ENCODE peak calls at places on chromosomes 6 and 20, in seven cellular contexts. One of them, this sample, is unnamed.

GRCh38 chr6:75206338-75207210 is 721 bp upstream of the COL12A1 start:
- DNase-seq in ovary: peak
- DNase-seq in small intestine: no peak
- DNase-seq in fibroblast of mammary gland: peak
- DNase-seq in stomach: no peak
- DNase-seq in heart left ventricle: no peak
- DNase-seq in upper lobe of right lung: no peak
- DNase-seq in this sample: peak

GRCh38 chr6:44309631-44310030 is 3.5 kb downstream of the AARS2 start:
- DNase-seq in heart left ventricle: no peak
- DNase-seq in ovary: no peak
- DNase-seq in small intestine: peak
- DNase-seq in stomach: no peak
- DNase-seq in upper lobe of right lung: no peak
- DNase-seq in fibroblast of mammary gland: no peak
- DNase-seq in this sample: no peak

GRCh38 chr20:1933465-1933870 is 38.3 kb downstream of the SIRPA start:
- DNase-seq in upper lobe of right lung: no peak
- DNase-seq in heart left ventricle: peak
- DNase-seq in fibroblast of mammary gland: peak
- DNase-seq in ovary: peak
- DNase-seq in stomach: no peak
- DNase-seq in small intestine: no peak
- DNase-seq in this sample: no peak

GRCh38 chr6:4853782-4854511 is 77.7 kb downstream of the CDYL start:
- DNase-seq in small intestine: peak
- DNase-seq in ovary: no peak
- DNase-seq in stomach: no peak
- DNase-seq in upper lobe of right lung: no peak
- DNase-seq in heart left ventricle: no peak
- DNase-seq in fibroblast of mammary gland: peak
- DNase-seq in this sample: no peak

GRCh38 chr20:3383878-3384495 is 23.5 kb downstream of the DNAAF9 start:
- DNase-seq in fibroblast of mammary gland: no peak
- DNase-seq in stomach: no peak
- DNase-seq in upper lobe of right lung: no peak
- DNase-seq in small intestine: no peak
- DNase-seq in ovary: no peak
- DNase-seq in heart left ventricle: no peak
- DNase-seq in this sample: no peak

GRCh38 chr20:62824476-62825287 is 7.8 kb downstream of the COL9A3 start:
- DNase-seq in ovary: peak
- DNase-seq in fibroblast of mammary gland: no peak
- DNase-seq in stomach: peak
- DNase-seq in upper lobe of right lung: no peak
- DNase-seq in small intestine: peak
- DNase-seq in heart left ventricle: no peak
- DNase-seq in this sample: peak

GRCh38 chr6:136990754-136991153 is 54.0 kb downstream of the IL20RA start:
- DNase-seq in stomach: no peak
- DNase-seq in ovary: no peak
- DNase-seq in upper lobe of right lung: no peak
- DNase-seq in heart left ventricle: no peak
- DNase-seq in fibroblast of mammary gland: no peak
- DNase-seq in small intestine: no peak
- DNase-seq in this sample: no peak

GRCh38 chr6:34098045-34098936 is 47.6 kb downstream of the GRM4 start:
- DNase-seq in stomach: no peak
- DNase-seq in heart left ventricle: no peak
- DNase-seq in small intestine: no peak
- DNase-seq in upper lobe of right lung: no peak
- DNase-seq in fibroblast of mammary gland: no peak
- DNase-seq in ovary: no peak
- DNase-seq in this sample: no peak

GRCh38 chr6:26197736-26198625 is 110.8 kb downstream of the HFE start:
- DNase-seq in small intestine: peak
- DNase-seq in upper lobe of right lung: no peak
- DNase-seq in ovary: no peak
- DNase-seq in stomach: no peak
- DNase-seq in fibroblast of mammary gland: peak
- DNase-seq in heart left ventricle: no peak
- DNase-seq in this sample: peak

GRCh38 chr20:22303523-22303922 is 280.8 kb downstream of the FOXA2 start:
- DNase-seq in small intestine: no peak
- DNase-seq in heart left ventricle: no peak
- DNase-seq in stomach: no peak
- DNase-seq in upper lobe of right lung: no peak
- DNase-seq in fibroblast of mammary gland: peak
- DNase-seq in ovary: no peak
- DNase-seq in this sample: no peak

GRCh38 chr6:9467746-9468145 is 947.1 kb downstream of the TFAP2A start:
- DNase-seq in fibroblast of mammary gland: peak
- DNase-seq in heart left ventricle: no peak
- DNase-seq in upper lobe of right lung: no peak
- DNase-seq in small intestine: no peak
- DNase-seq in stomach: no peak
- DNase-seq in ovary: no peak
- DNase-seq in this sample: peak

GRCh38 chr20:32507998-32508774 is 76.9 kb downstream of the NOL4L start:
- DNase-seq in stomach: no peak
- DNase-seq in fibroblast of mammary gland: no peak
- DNase-seq in upper lobe of right lung: no peak
- DNase-seq in heart left ventricle: no peak
- DNase-seq in small intestine: peak
- DNase-seq in ovary: no peak
- DNase-seq in this sample: no peak

GRCh38 chr6:158322724-158323560 is 10.7 kb downstream of the TULP4 start:
- DNase-seq in fibroblast of mammary gland: peak
- DNase-seq in small intestine: peak
- DNase-seq in stomach: no peak
- DNase-seq in ovary: no peak
- DNase-seq in upper lobe of right lung: no peak
- DNase-seq in heart left ventricle: no peak
- DNase-seq in this sample: peak

GRCh38 chr6:45687570-45687969 is 309.8 kb upstream of the SUPT3H start:
- DNase-seq in small intestine: no peak
- DNase-seq in ovary: no peak
- DNase-seq in fibroblast of mammary gland: no peak
- DNase-seq in heart left ventricle: no peak
- DNase-seq in stomach: no peak
- DNase-seq in upper lobe of right lung: no peak
- DNase-seq in this sample: no peak

GRCh38 chr6:39881851-39882566 is 52.3 kb downstream of the MOCS1 start:
- DNase-seq in fibroblast of mammary gland: peak
- DNase-seq in stomach: no peak
- DNase-seq in small intestine: no peak
- DNase-seq in upper lobe of right lung: no peak
- DNase-seq in ovary: peak
- DNase-seq in heart left ventricle: peak
- DNase-seq in this sample: peak

GRCh38 chr6:17101422-17102257 is at the start of gene STMND1:
- DNase-seq in stomach: peak
- DNase-seq in heart left ventricle: peak
- DNase-seq in ovary: no peak
- DNase-seq in upper lobe of right lung: peak
- DNase-seq in fibroblast of mammary gland: peak
- DNase-seq in small intestine: peak
- DNase-seq in this sample: peak

GRCh38 chr6:170186006-170186908 is 104.6 kb downstream of the DLL1 start:
- DNase-seq in fibroblast of mammary gland: no peak
- DNase-seq in upper lobe of right lung: peak
- DNase-seq in stomach: no peak
- DNase-seq in heart left ventricle: no peak
- DNase-seq in ovary: no peak
- DNase-seq in small intestine: no peak
- DNase-seq in this sample: no peak

GRCh38 chr6:136051140-136051775 is 198.9 kb downstream of the MTFR2 start:
- DNase-seq in small intestine: no peak
- DNase-seq in fibroblast of mammary gland: no peak
- DNase-seq in ovary: no peak
- DNase-seq in stomach: no peak
- DNase-seq in upper lobe of right lung: no peak
- DNase-seq in heart left ventricle: no peak
- DNase-seq in this sample: peak

GRCh38 chr6:52304917-52305316 is 20.4 kb upstream of the MCM3 start:
- DNase-seq in upper lobe of right lung: no peak
- DNase-seq in fibroblast of mammary gland: peak
- DNase-seq in heart left ventricle: no peak
- DNase-seq in ovary: no peak
- DNase-seq in small intestine: peak
- DNase-seq in stomach: no peak
- DNase-seq in this sample: peak

GRCh38 chr6:129501401-129502051 is 208.5 kb downstream of the ARHGAP18 start:
- DNase-seq in fibroblast of mammary gland: peak
- DNase-seq in stomach: peak
- DNase-seq in ovary: no peak
- DNase-seq in small intestine: peak
- DNase-seq in heart left ventricle: peak
- DNase-seq in upper lobe of right lung: peak
- DNase-seq in this sample: peak

GRCh38 chr6:154432533-154433476 is 76.2 kb upstream of the IPCEF1 start:
- DNase-seq in stomach: no peak
- DNase-seq in fibroblast of mammary gland: peak
- DNase-seq in ovary: no peak
- DNase-seq in heart left ventricle: peak
- DNase-seq in upper lobe of right lung: no peak
- DNase-seq in small intestine: no peak
- DNase-seq in this sample: peak

GRCh38 chr20:47058236-47058635 is 163.6 kb downstream of the EYA2 start:
- DNase-seq in fibroblast of mammary gland: no peak
- DNase-seq in ovary: no peak
- DNase-seq in heart left ventricle: no peak
- DNase-seq in stomach: no peak
- DNase-seq in upper lobe of right lung: no peak
- DNase-seq in small intestine: no peak
- DNase-seq in this sample: no peak

GRCh38 chr6:84625510-84625909 is 138.9 kb downstream of the TBX18 start:
- DNase-seq in small intestine: no peak
- DNase-seq in ovary: no peak
- DNase-seq in upper lobe of right lung: no peak
- DNase-seq in heart left ventricle: no peak
- DNase-seq in stomach: no peak
- DNase-seq in fibroblast of mammary gland: no peak
- DNase-seq in this sample: peak

GRCh38 chr6:84618046-84618752 is 146.2 kb downstream of the TBX18 start:
- DNase-seq in heart left ventricle: no peak
- DNase-seq in upper lobe of right lung: no peak
- DNase-seq in stomach: no peak
- DNase-seq in small intestine: no peak
- DNase-seq in fibroblast of mammary gland: peak
- DNase-seq in ovary: no peak
- DNase-seq in this sample: peak

GRCh38 chr6:84618836-84619235 is 145.6 kb downstream of the TBX18 start:
- DNase-seq in fibroblast of mammary gland: peak
- DNase-seq in upper lobe of right lung: no peak
- DNase-seq in heart left ventricle: no peak
- DNase-seq in stomach: no peak
- DNase-seq in small intestine: no peak
- DNase-seq in ovary: no peak
- DNase-seq in this sample: peak

DNA sequence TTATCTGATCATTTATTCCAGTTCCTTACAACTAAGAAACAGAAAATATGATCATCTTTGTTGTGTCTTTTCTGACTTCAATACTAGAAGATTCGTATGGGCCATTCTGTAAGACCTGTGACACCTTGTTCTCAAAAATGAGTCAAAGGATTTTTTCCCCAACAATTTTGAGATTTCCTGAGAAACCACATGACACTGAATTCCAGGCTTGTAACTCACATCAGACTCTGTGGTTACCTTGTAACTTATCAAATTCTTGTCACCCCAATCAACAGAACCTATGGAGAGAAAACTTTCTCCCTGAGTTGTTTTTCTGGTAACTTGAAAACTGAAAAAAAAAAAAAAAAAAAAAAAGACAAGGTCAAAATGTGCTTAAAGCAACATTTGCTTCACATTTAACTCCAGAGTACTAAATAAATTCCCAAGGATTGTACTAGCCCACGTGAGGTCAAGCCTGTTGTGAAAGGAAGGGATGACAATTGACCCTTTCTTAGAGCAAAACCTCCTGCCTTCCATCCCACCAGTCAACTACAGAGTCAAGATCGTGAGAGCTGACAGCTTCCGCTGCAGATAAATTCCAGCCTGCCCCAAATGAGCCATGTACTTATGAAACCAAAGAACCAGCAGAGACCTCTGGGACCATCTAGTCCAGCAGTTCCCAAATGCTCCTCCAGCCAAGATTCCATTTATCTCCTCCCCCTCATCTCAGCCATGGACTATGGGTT is 140.3 kb downstream of the TBX18 start:
- DNase-seq in small intestine: no peak
- DNase-seq in heart left ventricle: peak
- DNase-seq in fibroblast of mammary gland: peak
- DNase-seq in stomach: no peak
- DNase-seq in ovary: no peak
- DNase-seq in upper lobe of right lung: no peak
- DNase-seq in this sample: peak
- H3K4me3 ChIP-seq in small intestine: no peak
- H3K4me3 ChIP-seq in heart left ventricle: no peak
- H3K4me3 ChIP-seq in fibroblast of mammary gland: no peak
- H3K4me3 ChIP-seq in stomach: no peak
- H3K4me3 ChIP-seq in ovary: no peak
- H3K4me3 ChIP-seq in upper lobe of right lung: no peak
- H3K4me3 ChIP-seq in this sample: no peak

GRCh38 chr6:131948692-131949614 is 2.2 kb downstream of the CCN2 start:
- DNase-seq in fibroblast of mammary gland: peak
- DNase-seq in ovary: no peak
- DNase-seq in upper lobe of right lung: no peak
- DNase-seq in heart left ventricle: peak
- DNase-seq in small intestine: no peak
- DNase-seq in stomach: no peak
- DNase-seq in this sample: peak
- H3K4me3 ChIP-seq in fibroblast of mammary gland: peak
- H3K4me3 ChIP-seq in ovary: peak
- H3K4me3 ChIP-seq in upper lobe of right lung: peak
- H3K4me3 ChIP-seq in heart left ventricle: peak
- H3K4me3 ChIP-seq in small intestine: no peak
- H3K4me3 ChIP-seq in stomach: peak
- H3K4me3 ChIP-seq in this sample: peak

GRCh38 chr6:138106665-138107077 is 548 bp downstream of the PERP start:
- DNase-seq in upper lobe of right lung: no peak
- DNase-seq in stomach: no peak
- DNase-seq in ovary: no peak
- DNase-seq in small intestine: no peak
- DNase-seq in fibroblast of mammary gland: no peak
- DNase-seq in heart left ventricle: no peak
- DNase-seq in this sample: peak
- H3K4me3 ChIP-seq in upper lobe of right lung: peak
- H3K4me3 ChIP-seq in stomach: peak
- H3K4me3 ChIP-seq in ovary: peak
- H3K4me3 ChIP-seq in small intestine: peak
- H3K4me3 ChIP-seq in fibroblast of mammary gland: peak
- H3K4me3 ChIP-seq in heart left ventricle: peak
- H3K4me3 ChIP-seq in this sample: peak

DNA sequence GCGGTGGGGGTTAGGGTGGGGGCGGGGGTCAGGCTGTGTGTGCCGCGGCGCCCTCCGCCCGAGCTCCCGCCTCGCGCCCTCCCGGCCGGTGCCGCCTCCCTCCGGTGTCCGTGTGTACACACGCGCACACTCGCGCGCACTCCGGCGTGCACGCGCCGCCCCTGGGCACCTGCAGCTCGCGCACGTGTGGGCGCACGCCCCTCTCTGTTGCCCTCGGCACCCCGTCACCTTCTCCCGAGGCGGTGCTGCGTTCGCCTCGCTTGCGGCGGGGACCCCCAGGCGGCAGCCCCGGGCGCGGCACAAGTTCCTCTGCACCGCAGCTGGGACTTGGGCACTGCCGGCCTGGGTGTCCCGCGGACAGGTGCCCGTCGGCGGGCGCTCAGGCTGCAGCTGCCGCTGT is 525 bp downstream of the MACROD2 start:
- DNase-seq in heart left ventricle: peak
- DNase-seq in upper lobe of right lung: peak
- DNase-seq in stomach: peak
- DNase-seq in ovary: peak
- DNase-seq in fibroblast of mammary gland: no peak
- DNase-seq in small intestine: peak
- DNase-seq in this sample: no peak
- H3K4me3 ChIP-seq in heart left ventricle: peak
- H3K4me3 ChIP-seq in upper lobe of right lung: peak
- H3K4me3 ChIP-seq in stomach: peak
- H3K4me3 ChIP-seq in ovary: peak
- H3K4me3 ChIP-seq in fibroblast of mammary gland: peak
- H3K4me3 ChIP-seq in small intestine: peak
- H3K4me3 ChIP-seq in this sample: peak